ENCODE peak calls at places on chromosomes 5 and 9, in six cellular contexts. One of them, this sample, is unnamed.

GRCh38 chr5:6820851-6821479 is 107.7 kb downstream of the TENT4A start:
- DNase-seq in cardiac fibroblast: peak; percentile 32
- DNase-seq in dermis microvascular lymphatic vessel endothelial cell: peak; percentile 27
- DNase-seq in dorsolateral prefrontal cortex: no peak
- DNase-seq in NT2/D1: peak; percentile 65
- DNase-seq in NCI-H1092: peak; percentile 64
- DNase-seq in this sample: no peak

GRCh38 chr5:150068472-150068871 is 17.9 kb downstream of the CSF1R start:
- DNase-seq in cardiac fibroblast: peak; percentile 20
- DNase-seq in NCI-H1092: no peak
- DNase-seq in dermis microvascular lymphatic vessel endothelial cell: peak; percentile 71
- DNase-seq in NT2/D1: no peak
- DNase-seq in dorsolateral prefrontal cortex: no peak
- DNase-seq in this sample: no peak

GRCh38 chr5:144139586-144139985 is 30.9 kb downstream of the YIPF5 start:
- DNase-seq in NT2/D1: no peak
- DNase-seq in dermis microvascular lymphatic vessel endothelial cell: no peak
- DNase-seq in NCI-H1092: no peak
- DNase-seq in dorsolateral prefrontal cortex: no peak
- DNase-seq in cardiac fibroblast: peak; percentile 44
- DNase-seq in this sample: peak; percentile 5

GRCh38 chr9:128282500-128282899 is 6.4 kb downstream of the SWI5 start:
- DNase-seq in NCI-H1092: no peak
- DNase-seq in NT2/D1: no peak
- DNase-seq in cardiac fibroblast: peak; percentile 89
- DNase-seq in dermis microvascular lymphatic vessel endothelial cell: peak; percentile 74
- DNase-seq in dorsolateral prefrontal cortex: no peak
- DNase-seq in this sample: no peak

GRCh38 chr9:137318565-137318964 is 16.5 kb upstream of the NRARP start:
- DNase-seq in cardiac fibroblast: no peak
- DNase-seq in dorsolateral prefrontal cortex: no peak
- DNase-seq in NT2/D1: no peak
- DNase-seq in dermis microvascular lymphatic vessel endothelial cell: no peak
- DNase-seq in NCI-H1092: no peak
- DNase-seq in this sample: no peak

GRCh38 chr5:172059661-172060100 is 53.2 kb upstream of the FBXW11 start:
- DNase-seq in cardiac fibroblast: peak; percentile 36
- DNase-seq in NT2/D1: no peak
- DNase-seq in dermis microvascular lymphatic vessel endothelial cell: peak; percentile 47
- DNase-seq in dorsolateral prefrontal cortex: no peak
- DNase-seq in NCI-H1092: no peak
- DNase-seq in this sample: no peak

GRCh38 chr9:121326924-121327613 is 43.0 kb downstream of the STOM start:
- DNase-seq in NT2/D1: no peak
- DNase-seq in cardiac fibroblast: no peak
- DNase-seq in dorsolateral prefrontal cortex: no peak
- DNase-seq in NCI-H1092: no peak
- DNase-seq in dermis microvascular lymphatic vessel endothelial cell: no peak
- DNase-seq in this sample: no peak

GRCh38 chr5:150560401-150561191 is 52.7 kb downstream of the NDST1 start:
- DNase-seq in NT2/D1: peak; percentile 75
- DNase-seq in cardiac fibroblast: peak; percentile 93
- DNase-seq in NCI-H1092: peak; percentile 72
- DNase-seq in dermis microvascular lymphatic vessel endothelial cell: peak; percentile 86
- DNase-seq in dorsolateral prefrontal cortex: peak; percentile 71
- DNase-seq in this sample: peak; percentile 82

GRCh38 chr5:172311026-172311425 is 27.5 kb upstream of the UBTD2 start:
- DNase-seq in dorsolateral prefrontal cortex: no peak
- DNase-seq in dermis microvascular lymphatic vessel endothelial cell: no peak
- DNase-seq in cardiac fibroblast: no peak
- DNase-seq in NT2/D1: no peak
- DNase-seq in NCI-H1092: no peak
- DNase-seq in this sample: no peak

This sample was measured in fibroblast of the conjunctiva.